ENCODE peak calls at places on chromosomes 5 and 9, in eight cellular contexts. T is CD4-positive, alpha-beta memory T cell; S is GM06990; X is neuronal stem cell; F is H7; P is upper lobe of right lung; N is MM.1S; G is CD4-positive, CD25-positive, alpha-beta regulatory T cell. M is an unnamed sample.

GRCh38 chr9:33140406-33141360 is 26.5 kb downstream of the B4GALT1 start:
- DNase-seq in F (peak; percentile 11), N (no peak), G (no peak), X (no peak), S (no peak), P (no peak), T (no peak), M (no peak)

GRCh38 chr9:113519401-113520108 is 56.0 kb downstream of the RGS3 start:
- DNase-seq in G (no peak), P (no peak), S (no peak), X (no peak), F (no peak), N (no peak), T (no peak), M (no peak)

GRCh38 chr5:10856646-10857332 is 95.8 kb upstream of the DAP start:
- DNase-seq in T (no peak), P (peak; percentile 76), F (peak; percentile 86), S (peak; percentile 19), N (no peak), X (peak; percentile 92), G (peak; percentile 10), M (peak; percentile 27)

GRCh38 chr5:120994112-120994511 is 530.0 kb downstream of the PRR16 start:
- DNase-seq in G (no peak), S (no peak), X (no peak), F (no peak), P (no peak), N (no peak), T (no peak), M (no peak)

GRCh38 chr9:105679406-105680022 is 14.8 kb upstream of the TMEM38B start:
- DNase-seq in T (no peak), P (no peak), N (no peak), G (no peak), F (no peak), X (no peak), S (no peak), M (no peak)

GRCh38 chr5:3325206-3325605 is 270.4 kb upstream of the IRX1 start:
- DNase-seq in T (no peak), S (no peak), N (no peak), F (no peak), P (peak; percentile 77), X (no peak), G (peak; percentile 0), M (no peak)

GRCh38 chr9:69955536-69956355 is 87.9 kb upstream of the MAMDC2 start:
- DNase-seq in X (no peak), P (no peak), S (no peak), N (no peak), T (no peak), F (no peak), G (no peak), M (no peak)

GRCh38 chr5:176818391-176819098 is 8.2 kb downstream of the UNC5A start:
- DNase-seq in T (peak; percentile 60), P (no peak), N (no peak), G (peak; percentile 42), X (no peak), F (peak; percentile 68), S (no peak), M (no peak)

GRCh38 chr5:80668016-80668969 is 13.5 kb upstream of the DHFR start:
- DNase-seq in G (no peak), T (no peak), F (peak; percentile 31), S (no peak), P (peak; percentile 76), X (no peak), N (peak; percentile 34), M (no peak)

GRCh38 chr5:135565691-135566421 is 12.9 kb downstream of the CXCL14 start:
- DNase-seq in N (peak; percentile 76), P (peak; percentile 89), G (peak; percentile 54), F (peak; percentile 81), T (peak; percentile 47), X (peak; percentile 61), S (no peak), M (peak; percentile 27)

GRCh38 chr5:113451797-113452196 is 17.0 kb upstream of the TSSK1B start:
- DNase-seq in F (no peak), T (no peak), P (no peak), G (no peak), N (no peak), X (no peak), S (no peak), M (no peak)

GRCh38 chr9:131048332-131048731 is 39.4 kb downstream of the LAMC3 start:
- DNase-seq in S (no peak), T (no peak), N (no peak), F (no peak), G (no peak), X (no peak), P (no peak), M (no peak)

GRCh38 chr9:82489579-82489915 is 501.0 kb downstream of the SPATA31D1 start:
- DNase-seq in T (no peak), S (no peak), F (no peak), X (no peak), G (no peak), N (no peak), P (no peak), M (no peak)

GRCh38 chr9:38380872-38381534 is 11.5 kb upstream of the ALDH1B1 start:
- DNase-seq in F (peak; percentile 69), G (no peak), P (no peak), S (no peak), N (no peak), X (peak; percentile 32), T (no peak), M (no peak)

DNA sequence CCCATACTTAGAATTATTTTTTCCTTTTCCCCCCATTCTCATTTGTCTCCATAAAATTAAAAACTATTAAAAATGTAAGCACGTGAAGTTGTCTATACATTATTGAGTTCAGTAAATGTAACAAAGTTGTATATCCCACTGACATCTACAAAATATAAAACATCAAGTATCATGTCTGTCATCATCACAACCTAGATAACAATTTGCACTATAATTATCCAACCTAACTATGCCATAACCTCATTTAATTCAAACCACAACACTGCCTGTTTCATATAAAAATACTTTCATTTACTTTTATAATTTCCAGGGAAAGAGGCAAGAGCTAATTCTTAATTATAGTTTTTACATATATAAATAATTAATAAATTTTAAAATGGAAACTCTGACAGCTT is 9.1 kb downstream of the EFNA5 start:
- DNase-seq in X (no peak), G (no peak), T (no peak), P (no peak), N (no peak), F (no peak), S (no peak), M (no peak)
- H3K27me3 ChIP-seq in X (no peaks in the 10 kb centered on the region), G (peaks cover 3% of the 10 kb centered on the region), T (no peaks in the 10 kb centered on the region), P (no peaks in the 10 kb centered on the region), N (no peaks in the 10 kb centered on the region), F (no peaks in the 10 kb centered on the region), S (no peaks in the 10 kb centered on the region), M (no peaks in the 10 kb centered on the region)

DNA sequence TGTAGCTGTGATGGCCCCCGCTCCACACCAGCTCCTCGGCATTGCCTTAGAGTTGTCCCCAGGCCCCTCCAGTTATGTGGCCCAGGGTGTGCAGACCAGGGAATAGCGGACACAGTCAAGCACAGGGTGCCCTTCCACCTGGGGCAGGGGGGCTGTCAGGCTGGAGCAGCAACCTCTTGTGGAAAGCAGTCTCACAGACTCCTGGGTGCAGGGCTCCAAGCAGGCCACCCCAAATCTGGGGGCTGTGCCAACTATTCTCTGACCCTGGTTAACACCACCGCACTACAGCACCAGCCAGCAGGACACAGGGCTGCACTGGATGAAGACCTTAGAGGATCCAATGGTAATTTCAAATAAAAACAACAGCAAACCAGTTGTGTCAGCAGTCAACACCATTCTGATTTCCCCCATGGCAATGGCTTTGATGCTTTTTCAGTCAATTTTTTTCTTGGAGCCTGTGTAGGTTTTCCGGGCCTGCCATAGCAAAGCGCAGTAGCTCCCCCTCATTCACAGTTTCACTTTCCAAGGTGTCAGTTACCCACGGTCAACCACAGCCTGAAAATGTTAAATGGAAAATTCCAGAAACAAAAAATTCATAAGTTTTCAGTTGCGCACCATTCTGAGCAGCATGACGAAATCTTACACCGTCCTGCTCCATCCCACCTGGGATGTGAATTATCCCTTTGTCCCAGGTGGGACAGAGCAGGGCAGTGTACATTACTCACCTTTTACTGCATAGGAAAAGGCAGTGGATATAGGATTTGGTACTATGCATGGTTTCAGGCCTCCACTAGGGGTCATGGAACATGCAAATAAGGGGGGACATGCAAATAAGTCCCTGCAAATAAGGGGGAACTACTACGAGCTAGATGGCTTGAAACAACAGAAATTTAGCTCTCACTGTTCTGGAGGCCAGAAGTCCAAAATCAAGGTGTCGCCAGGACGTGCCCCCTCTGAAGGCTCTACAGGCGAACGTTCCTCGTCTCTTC is 49.0 kb downstream of the C5orf15 start:
- DNase-seq in T (no peak), F (no peak), G (no peak), X (no peak), P (no peak), N (no peak), S (no peak), M (no peak)
- H3K27me3 ChIP-seq in T (no peaks in the 10 kb centered on the region), F (no peaks in the 10 kb centered on the region), G (no peaks in the 10 kb centered on the region), X (peaks cover 34% of the 10 kb centered on the region), P (no peaks in the 10 kb centered on the region), N (no peaks in the 10 kb centered on the region), S (no peaks in the 10 kb centered on the region), M (no peaks in the 10 kb centered on the region)

GRCh38 chr5:146337928-146338327 is 711 bp upstream of the POU4F3 start:
- DNase-seq in T (no peak), X (no peak), G (no peak), F (no peak), P (no peak), S (no peak), N (no peak), M (no peak)

GRCh38 chr5:146331257-146331822 is 7.3 kb upstream of the POU4F3 start:
- DNase-seq in P (no peak), T (no peak), G (no peak), X (no peak), F (peak; percentile 76), S (no peak), N (no peak), M (no peak)

GRCh38 chr5:146336197-146336596 is 2.4 kb upstream of the POU4F3 start:
- DNase-seq in N (no peak), X (no peak), T (no peak), G (no peak), S (no peak), P (no peak), F (no peak), M (no peak)

GRCh38 chr5:146337264-146337904 is 1.3 kb upstream of the POU4F3 start:
- DNase-seq in S (no peak), N (no peak), T (no peak), F (peak; percentile 66), G (no peak), P (no peak), X (no peak), M (no peak)

GRCh38 chr5:146334074-146334533 is 4.5 kb upstream of the POU4F3 start:
- DNase-seq in T (no peak), N (no peak), F (peak; percentile 76), G (no peak), X (no peak), P (no peak), S (no peak), M (no peak)
- H3K27me3 ChIP-seq in T (peaks cover 12% of the 10 kb centered on the region), N (peaks cover 14% of the 10 kb centered on the region), F (peaks cover 80% of the 10 kb centered on the region), G (peaks cover 28% of the 10 kb centered on the region), X (peaks cover 92% of the 10 kb centered on the region), P (peaks cover 73% of the 10 kb centered on the region), S (peaks cover 1% of the 10 kb centered on the region), M (peaks cover 44% of the 10 kb centered on the region)

DNA sequence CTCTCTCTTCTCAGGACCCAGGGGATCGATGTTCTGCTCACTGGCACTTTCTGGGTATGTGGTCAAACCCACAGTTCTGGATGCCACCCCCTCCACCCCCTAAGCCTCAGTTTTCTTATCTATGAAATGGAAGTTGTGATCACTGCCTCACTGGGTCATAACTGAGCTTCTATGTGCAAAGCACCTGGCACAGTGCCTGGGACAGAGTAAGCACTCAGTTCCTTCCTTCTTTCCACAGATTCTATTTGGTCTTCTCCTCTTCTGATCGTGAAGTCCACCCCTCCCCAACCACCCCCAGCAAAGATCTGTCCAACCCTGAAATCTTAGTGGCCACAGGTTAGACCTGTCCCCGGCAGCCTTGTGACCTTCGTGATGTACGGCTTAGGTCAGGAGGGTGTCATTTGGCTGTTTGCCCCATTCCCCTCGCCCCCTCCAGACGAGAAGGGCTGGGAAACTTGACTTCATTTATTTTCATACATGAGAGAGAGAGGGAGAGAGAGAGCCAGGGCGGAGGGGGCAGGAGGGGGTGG is 181.4 kb downstream of the FGF18 start:
- DNase-seq in S (no peak), G (no peak), T (no peak), P (no peak), F (no peak), X (no peak), N (no peak), M (no peak)
- H3K27me3 ChIP-seq in S (no peaks in the 10 kb centered on the region), G (no peaks in the 10 kb centered on the region), T (no peaks in the 10 kb centered on the region), P (no peaks in the 10 kb centered on the region), F (no peaks in the 10 kb centered on the region), X (peaks cover 3% of the 10 kb centered on the region), N (no peaks in the 10 kb centered on the region), M (no peaks in the 10 kb centered on the region)

M was measured in uterus.